ENCODE peak calls at places on chromosomes 6 and 20, in seven cellular contexts. T, I, D, V, K, F and S are unnamed samples.

GRCh38 chr6:147298461-147298860 is 94.2 kb downstream of the STXBP5 start:
- DNase-seq in K (no peak), V (no peak), I (no peak), T (no peak), F (no peak), D (no peak), S (no peak)

GRCh38 chr6:49540614-49541013 is 9.9 kb upstream of the C6orf141 start:
- DNase-seq in D (no peak), T (no peak), V (no peak), F (no peak), K (no peak), I (no peak), S (no peak)

GRCh38 chr6:134979142-134979541 is 29.2 kb upstream of the ALDH8A1 start:
- DNase-seq in F (no peak), T (no peak), D (no peak), V (no peak), I (no peak), K (no peak), S (no peak)

GRCh38 chr6:21102201-21102600 is 491.4 kb upstream of the SOX4 start:
- DNase-seq in V (no peak), K (no peak), D (no peak), T (no peak), F (no peak), I (no peak), S (no peak)

GRCh38 chr6:50135968-50136367 is 86.2 kb upstream of the DEFB112 start:
- DNase-seq in F (no peak), I (no peak), V (no peak), D (no peak), K (no peak), T (no peak), S (no peak)

GRCh38 chr6:138971601-138972000 is 16.5 kb downstream of the REPS1 start:
- DNase-seq in I (no peak), D (no peak), F (no peak), V (no peak), K (peak; percentile 25), T (no peak), S (no peak)

GRCh38 chr6:128570439-128571063 is 50.2 kb upstream of the PTPRK start:
- DNase-seq in K (no peak), V (no peak), T (no peak), D (no peak), F (peak; percentile 12), I (no peak), S (no peak)

GRCh38 chr20:57188576-57189079 is 77.8 kb downstream of the BMP7 start:
- DNase-seq in V (no peak), T (no peak), I (no peak), K (no peak), F (no peak), D (no peak), S (no peak)

GRCh38 chr20:33351696-33352095 is 49.6 kb downstream of the CDK5RAP1 start:
- DNase-seq in D (no peak), V (no peak), F (no peak), T (no peak), I (no peak), K (no peak), S (no peak)

GRCh38 chr6:142850653-142851434 is 94.1 kb downstream of the HIVEP2 start:
- DNase-seq in V (no peak), T (peak; percentile 34), K (no peak), F (no peak), D (no peak), I (no peak), S (no peak)

GRCh38 chr6:52420668-52421358 is 671 bp downstream of the EFHC1 start:
- DNase-seq in D (no peak), V (no peak), T (peak; percentile 74), F (peak; percentile 75), K (no peak), I (peak; percentile 66), S (no peak)

GRCh38 chr20:16801919-16802651 is 53.9 kb downstream of the OTOR start:
- DNase-seq in I (peak; percentile 73), K (peak; percentile 38), T (peak; percentile 58), D (peak; percentile 10), F (peak; percentile 49), V (peak; percentile 66), S (peak; percentile 57)

GRCh38 chr6:137872071-137872470 is 5.0 kb downstream of the TNFAIP3 start:
- DNase-seq in F (no peak), V (no peak), K (no peak), T (no peak), D (no peak), I (no peak), S (no peak)

GRCh38 chr6:110484321-110484720 is 7.9 kb upstream of the SLC22A16 start:
- DNase-seq in V (no peak), T (no peak), F (no peak), K (no peak), D (no peak), I (no peak), S (no peak)